ENCODE peak calls at places on chromosomes 7 and 10, in ten cellular contexts. C is endothelial cell, Y is cardiac fibroblast, F is lung, L is HepG2, A is left lung, K is lower lobe of right lung, X is BJ, S is BE2C, J is A549. R is an unnamed sample.

GRCh38 chr10:110458583-110458920 is 39.2 kb upstream of the DUSP5 start:
- DNase-seq in A (no peak), S (no peak), F (no peak), X (no peak), J (no peak), L (no peak), C (no peak), K (no peak), Y (no peak), R (no peak)

GRCh38 chr7:3682028-3682712 is 381.1 kb downstream of the SDK1 start:
- DNase-seq in C (no peak), A (no peak), S (no peak), K (no peak), X (no peak), Y (no peak), L (peak), J (no peak), F (no peak), R (no peak)

GRCh38 chr10:76125900-76126299 is 694.5 kb downstream of the LRMDA start:
- DNase-seq in K (no peak), C (no peak), Y (no peak), X (no peak), A (no peak), J (no peak), L (no peak), S (no peak), F (no peak), R (no peak)

GRCh38 chr7:156059374-156059773 is 247.1 kb upstream of the SHH start:
- DNase-seq in K (no peak), X (no peak), L (no peak), Y (no peak), J (no peak), A (no peak), F (no peak), S (no peak), C (no peak), R (no peak)

GRCh38 chr10:44902838-44903545 is 8.1 kb upstream of the TMEM72 start:
- DNase-seq in S (peak), K (no peak), X (no peak), A (no peak), F (no peak), Y (no peak), L (no peak), C (no peak), J (no peak), R (no peak)

GRCh38 chr10:123129553-123130271 is 6.1 kb upstream of the HMX3 start:
- DNase-seq in K (no peak), X (no peak), F (no peak), L (no peak), S (no peak), J (no peak), C (no peak), A (no peak), Y (no peak), R (no peak)

GRCh38 chr10:127266431-127266830 is 70.0 kb upstream of the INSYN2A start:
- DNase-seq in Y (no peak), J (no peak), A (no peak), X (no peak), K (no peak), C (no peak), L (no peak), S (no peak), F (no peak), R (no peak)

GRCh38 chr10:21675157-21675796 is 141.2 kb downstream of the MLLT10 start:
- DNase-seq in C (peak), A (no peak), X (no peak), L (peak), J (peak), Y (peak), S (peak), F (no peak), K (no peak), R (no peak)

GRCh38 chr7:15628876-15629275 is 57.6 kb downstream of the MEOX2 start:
- DNase-seq in Y (peak), A (no peak), X (no peak), K (no peak), F (no peak), J (no peak), L (no peak), S (no peak), C (no peak), R (no peak)

GRCh38 chr10:86752311-86752710 is 4.1 kb upstream of the BMPR1A start:
- DNase-seq in L (no peak), F (no peak), J (no peak), S (no peak), Y (no peak), C (no peak), K (no peak), A (no peak), X (no peak), R (no peak)

GRCh38 chr7:30681262-30682130 is 760 bp downstream of the CRHR2 start:
- DNase-seq in J (no peak), F (no peak), C (peak), S (no peak), A (no peak), Y (no peak), L (no peak), K (peak), X (no peak), R (no peak)

GRCh38 chr10:132879408-132880147 is 62.8 kb downstream of the CFAP46 start:
- DNase-seq in S (no peak), A (peak), J (no peak), K (no peak), Y (no peak), F (no peak), L (no peak), X (no peak), C (no peak), R (no peak)

GRCh38 chr10:102399217-102400021 is 3.9 kb downstream of the NFKB2 start:
- DNase-seq in Y (peak), J (peak), X (no peak), F (peak), K (peak), S (peak), C (peak), A (peak), L (peak), R (peak)

GRCh38 chr10:51895209-51895608 is 195.8 kb upstream of the CSTF2T start:
- DNase-seq in X (peak), Y (peak), L (no peak), C (no peak), J (no peak), S (no peak), K (no peak), F (peak), A (no peak), R (peak)

GRCh38 chr10:117421985-117422384 is 46.7 kb upstream of the PDZD8 start:
- DNase-seq in Y (no peak), S (no peak), K (no peak), F (no peak), A (no peak), C (no peak), L (no peak), X (no peak), J (no peak), R (no peak)

GRCh38 chr10:132850246-132850645 is 64.3 kb upstream of the NKX6-2 start:
- DNase-seq in L (no peak), X (no peak), K (no peak), C (no peak), A (no peak), F (no peak), S (no peak), Y (no peak), J (no peak), R (no peak)

GRCh38 chr10:127267442-127267841 is 71.1 kb upstream of the INSYN2A start:
- DNase-seq in L (no peak), Y (no peak), A (peak), J (no peak), S (no peak), F (no peak), C (no peak), K (no peak), X (no peak), R (no peak)

GRCh38 chr7:51220226-51220625 is 96.4 kb downstream of the COBL start:
- DNase-seq in A (no peak), Y (no peak), K (no peak), C (no peak), X (no peak), F (no peak), S (no peak), J (no peak), L (no peak), R (no peak)

GRCh38 chr7:157863906-157864810 is 527.4 kb downstream of the DNAJB6 start:
- DNase-seq in A (no peak), J (no peak), L (no peak), S (no peak), C (no peak), F (no peak), K (no peak), X (no peak), Y (no peak), R (no peak)

GRCh38 chr7:2717293-2717904 is 29.4 kb downstream of the AMZ1 start:
- DNase-seq in S (peak), Y (peak), L (no peak), K (peak), J (no peak), F (no peak), X (no peak), A (no peak), C (no peak), R (no peak)

GRCh38 chr7:39016609-39017008 is 38.9 kb downstream of the POU6F2 start:
- DNase-seq in Y (no peak), S (no peak), K (peak), J (no peak), L (peak), X (no peak), C (no peak), F (peak), A (peak), R (no peak)

GRCh38 chr10:23391817-23392216 is 47.1 kb upstream of the OTUD1 start:
- DNase-seq in L (no peak), K (no peak), F (no peak), Y (no peak), C (no peak), X (no peak), S (no peak), J (no peak), A (no peak), R (no peak)

GRCh38 chr7:130875265-130875741 is 141.3 kb upstream of the KLF14 start:
- DNase-seq in A (no peak), X (no peak), K (peak), L (peak), J (peak), Y (peak), C (peak), S (peak), F (peak), R (no peak)

GRCh38 chr10:109126016-109126415 is 797.3 kb downstream of the XPNPEP1 start:
- DNase-seq in J (no peak), C (no peak), K (no peak), F (no peak), X (no peak), A (no peak), S (no peak), Y (no peak), L (no peak), R (no peak)

GRCh38 chr10:86585037-86585725 is 63.6 kb upstream of the WAPL start:
- DNase-seq in L (peak), S (peak), F (peak), J (peak), A (peak), C (peak), X (no peak), K (peak), Y (peak), R (peak)

GRCh38 chr10:132942101-132942739 is at the start of gene CFAP46:
- DNase-seq in F (peak), Y (peak), S (peak), J (peak), A (peak), X (no peak), L (no peak), K (no peak), C (peak), R (peak)

GRCh38 chr10:31675726-31676125 is 252.9 kb downstream of the ARHGAP12 start:
- DNase-seq in L (no peak), C (no peak), X (no peak), K (no peak), J (no peak), Y (no peak), F (no peak), S (no peak), A (no peak), R (no peak)

GRCh38 chr10:71766717-71767419 is 6.5 kb downstream of the VSIR start:
- DNase-seq in S (no peak), L (peak), C (no peak), K (peak), F (peak), X (peak), Y (peak), J (peak), A (peak), R (peak)

GRCh38 chr7:110317699-110318265 is 773.1 kb upstream of the LRRN3 start:
- DNase-seq in Y (peak), J (no peak), L (peak), S (no peak), A (no peak), C (no peak), F (no peak), X (no peak), K (no peak), R (no peak)

GRCh38 chr10:113822174-113822573 is 31.7 kb downstream of the DCLRE1A start:
- DNase-seq in A (no peak), F (no peak), Y (no peak), S (no peak), J (no peak), L (no peak), K (no peak), X (no peak), C (no peak), R (no peak)
- TF ChIP-seq CTCF in A (no peak), F (no peak), Y (no peak), S (no peak), J (no peak), L (no peak), K (no peak), X (no peak), C (no peak), R (no peak)

GRCh38 chr7:75971309-75971960 is 23.0 kb downstream of the TMEM120A start:
- DNase-seq in K (no peak), C (no peak), J (no peak), L (no peak), Y (no peak), F (no peak), X (no peak), S (no peak), A (no peak), R (no peak)

GRCh38 chr7:75969704-75970498 is 24.5 kb downstream of the TMEM120A start:
- DNase-seq in C (no peak), K (no peak), S (no peak), Y (no peak), L (no peak), X (no peak), A (no peak), J (no peak), F (no peak), R (no peak)

GRCh38 chr7:75969182-75969581 is 25.2 kb downstream of the TMEM120A start:
- DNase-seq in C (no peak), X (no peak), Y (no peak), K (no peak), S (peak), J (no peak), A (no peak), L (no peak), F (no peak), R (no peak)

GRCh38 chr7:75968561-75969001 is 25.8 kb downstream of the TMEM120A start:
- DNase-seq in A (no peak), F (no peak), L (no peak), X (no peak), J (no peak), Y (no peak), K (no peak), C (no peak), S (no peak), R (no peak)

GRCh38 chr7:75971961-75972763 is 22.2 kb downstream of the TMEM120A start:
- DNase-seq in S (peak), F (no peak), J (peak), L (no peak), C (peak), A (no peak), K (peak), X (no peak), Y (peak), R (no peak)
- TF ChIP-seq CTCF in S (peak), F (no peak), J (no peak), L (no peak), C (peak), A (no peak), K (no peak), X (no peak), Y (peak), R (no peak)

DNA sequence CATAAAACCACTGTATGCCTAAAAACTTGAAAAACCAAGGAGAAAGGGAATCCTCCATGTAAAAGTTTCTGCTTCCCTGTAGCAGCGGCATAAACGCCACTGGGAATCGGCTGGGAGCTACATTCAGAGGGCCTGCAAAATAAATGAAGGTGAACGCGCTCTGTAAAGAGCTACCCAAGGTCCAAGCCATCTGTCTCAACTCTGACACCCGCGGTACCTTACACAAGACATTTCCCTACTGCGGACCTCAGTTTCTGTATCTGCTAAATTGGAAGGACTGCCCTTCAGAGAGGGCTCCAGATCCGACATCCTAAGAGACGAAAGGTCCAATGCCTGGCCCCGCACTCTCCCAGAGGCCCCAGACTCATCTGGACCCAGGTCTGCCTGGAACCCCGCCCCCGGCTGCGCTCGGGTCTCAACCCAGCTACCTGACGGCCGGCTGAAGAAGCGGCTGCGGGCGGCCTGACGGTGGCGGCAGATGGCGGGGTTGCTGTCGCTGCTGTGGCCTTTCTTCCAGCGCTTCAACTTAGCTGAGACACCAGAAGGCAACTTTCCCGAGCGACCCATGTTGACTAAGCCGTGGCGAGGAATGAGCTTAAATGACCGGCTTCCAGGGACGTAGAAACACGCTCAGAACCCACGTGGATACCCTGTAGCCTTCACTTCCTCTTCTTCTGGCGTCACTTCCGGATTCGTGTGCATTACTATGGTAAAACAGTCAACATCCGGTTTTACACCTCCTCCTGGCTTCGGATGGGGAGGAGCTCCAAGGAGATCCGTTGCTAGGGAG is at the start of gene RRP12:
- DNase-seq in C (peak), Y (peak), J (peak), L (peak), S (peak), F (peak), A (peak), K (peak), X (peak), R (peak)
- TF ChIP-seq CTCF in C (no peak), Y (peak), J (no peak), L (no peak), S (no peak), F (no peak), A (no peak), K (peak), X (peak), R (peak)

DNA sequence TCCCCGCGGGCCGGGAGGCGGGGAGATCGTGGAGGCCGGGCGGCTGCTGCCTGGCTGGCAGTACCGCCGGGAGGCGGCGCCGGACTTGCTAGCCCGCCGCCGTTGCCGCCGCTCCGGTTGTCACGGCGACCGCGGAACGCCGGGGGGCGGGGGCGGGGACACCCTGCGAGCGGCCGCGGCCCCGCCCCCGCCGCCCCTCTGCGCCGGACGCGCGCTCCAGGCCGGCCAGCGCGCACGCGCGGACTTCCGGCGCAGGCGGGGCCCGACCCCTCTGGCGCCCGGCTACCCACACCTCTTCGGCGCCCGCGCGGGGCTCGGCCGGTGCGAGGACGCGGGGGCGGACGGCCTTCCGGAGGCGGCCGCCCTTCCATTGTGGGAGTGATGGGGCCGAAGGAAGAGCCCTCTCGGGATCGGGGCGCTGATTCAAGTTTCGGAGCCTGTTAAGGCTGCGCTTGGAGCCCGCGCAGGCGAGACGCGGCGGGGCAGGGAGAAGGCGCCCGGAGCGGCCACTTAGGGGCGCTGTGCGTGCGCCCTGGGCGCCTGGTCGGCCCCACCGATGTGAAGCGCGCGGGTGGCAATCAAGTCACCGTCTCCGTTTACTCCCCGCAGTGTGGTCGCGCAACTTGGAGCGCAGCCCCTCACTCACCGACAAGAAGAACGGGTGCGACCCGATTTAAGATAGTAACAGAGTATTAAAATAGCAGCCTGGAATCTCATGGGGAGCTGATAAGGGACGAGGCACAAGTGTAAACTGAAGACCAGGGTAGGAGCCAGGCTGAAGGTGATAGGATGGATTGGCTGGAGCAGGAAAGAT is 448 bp upstream of the DPY19L1 start:
- DNase-seq in A (peak), S (peak), F (peak), J (peak), Y (peak), L (peak), C (peak), K (peak), X (peak), R (peak)
- TF ChIP-seq CTCF in A (peak), S (peak), F (peak), J (peak), Y (peak), L (peak), C (peak), K (peak), X (peak), R (peak)

DNA sequence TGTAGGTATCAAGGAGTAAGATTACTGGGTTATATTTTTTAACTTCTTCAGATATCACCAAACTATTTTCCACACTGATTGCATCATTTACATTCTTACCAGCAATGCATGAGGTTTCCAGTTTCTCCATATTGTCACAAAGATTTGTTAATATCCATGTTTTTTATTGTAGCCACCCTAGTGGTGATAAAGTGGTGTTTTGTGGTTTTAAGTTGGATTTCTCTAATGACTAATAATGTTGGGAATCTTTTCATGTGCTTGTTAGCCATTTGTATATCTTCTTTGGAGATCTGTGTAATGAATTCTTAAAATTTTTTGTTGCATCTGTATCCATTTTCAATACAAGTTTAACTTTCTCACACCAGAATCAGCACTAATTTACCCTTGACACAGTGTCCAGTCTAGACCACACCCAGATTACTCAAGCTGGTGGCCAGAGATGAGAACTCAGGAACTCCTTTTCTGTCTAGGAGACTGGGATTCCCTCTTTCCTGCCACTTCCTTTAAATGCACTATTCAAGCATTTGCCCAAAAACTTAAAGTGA is 67.0 kb upstream of the PLXDC2 start:
- DNase-seq in L (no peak), K (no peak), C (no peak), J (no peak), A (no peak), X (peak), F (no peak), Y (peak), S (no peak), R (no peak)
- TF ChIP-seq CTCF in L (no peak), K (no peak), C (no peak), J (no peak), A (no peak), X (no peak), F (no peak), Y (no peak), S (no peak), R (no peak)

GRCh38 chr7:140983802-140984201 is 30.9 kb downstream of the MRPS33 start:
- DNase-seq in X (no peak), L (no peak), F (no peak), A (no peak), S (no peak), Y (peak), J (no peak), K (no peak), C (no peak), R (no peak)
- TF ChIP-seq CTCF in X (peak), L (peak), F (no peak), A (no peak), S (peak), Y (peak), J (peak), K (no peak), C (peak), R (no peak)

GRCh38 chr10:79052311-79053080 is 16.3 kb upstream of the ZMIZ1 start:
- DNase-seq in Y (no peak), L (peak), J (peak), C (peak), A (peak), S (peak), F (no peak), X (no peak), K (peak), R (no peak)
- TF ChIP-seq CTCF in Y (peak), L (peak), J (no peak), C (peak), A (peak), S (peak), F (peak), X (peak), K (no peak), R (no peak)

R was measured in AG09319.